ENCODE peak calls at places on chromosome 12, in nine cellular contexts. D is spleen, S is transverse colon, X is gastrocnemius medialis, V is lower lobe of right lung, K is cardiac muscle cell, J is GM23338, P is RWPE2, Y is cardiac fibroblast. U is an unnamed sample.

GRCh38 chr12:96500686-96501085 is 11.3 kb downstream of the CFAP54 start:
- DNase-seq in X (no peak), Y (peak; percentile 58), K (peak; percentile 55), J (no peak), S (no peak), D (no peak), P (no peak), V (no peak), U (peak; percentile 37)

GRCh38 chr12:31118831-31119530 is 45.3 kb downstream of the DDX11 start:
- DNase-seq in X (no peak), D (peak; percentile 85), V (no peak), J (peak; percentile 92), S (no peak), Y (no peak), K (peak; percentile 25), P (no peak), U (no peak)

GRCh38 chr12:83149987-83150386 is 463.3 kb downstream of the TMTC2 start:
- DNase-seq in K (no peak), P (no peak), D (no peak), X (no peak), J (no peak), S (no peak), Y (no peak), V (no peak), U (no peak)

GRCh38 chr12:130752692-130753230 is 36.7 kb upstream of the RIMBP2 start:
- DNase-seq in Y (no peak), S (no peak), V (no peak), X (no peak), D (no peak), J (peak; percentile 48), P (no peak), K (no peak), U (no peak)

GRCh38 chr12:78622529-78623221 is 241.9 kb upstream of the SYT1 start:
- DNase-seq in V (no peak), X (no peak), P (no peak), J (no peak), S (no peak), K (no peak), Y (no peak), D (no peak), U (no peak)

GRCh38 chr12:82964446-82964845 is 277.7 kb downstream of the TMTC2 start:
- DNase-seq in V (no peak), S (no peak), Y (no peak), K (no peak), X (no peak), J (no peak), D (no peak), P (no peak), U (no peak)

GRCh38 chr12:108907861-108908302 is 28.0 kb downstream of the DAO start:
- DNase-seq in J (peak; percentile 33), S (no peak), K (no peak), P (no peak), X (peak; percentile 9), D (no peak), Y (no peak), V (no peak), U (peak; percentile 28)

GRCh38 chr12:102321305-102322082 is 123.9 kb upstream of the PMCH start:
- DNase-seq in J (no peak), V (no peak), P (no peak), X (no peak), K (no peak), D (no peak), Y (no peak), S (no peak), U (no peak)

GRCh38 chr12:106780010-106780625 is 5.6 kb downstream of the RIC8B start:
- DNase-seq in Y (peak; percentile 32), K (no peak), X (no peak), S (no peak), V (no peak), J (no peak), D (no peak), P (no peak), U (no peak)

GRCh38 chr12:7162691-7163114 is 26.8 kb upstream of the PEX5 start:
- DNase-seq in X (no peak), S (peak; percentile 32), P (no peak), J (peak; percentile 92), K (no peak), V (peak; percentile 65), Y (peak; percentile 17), D (no peak), U (no peak)

GRCh38 chr12:92143280-92143679 is 2.4 kb downstream of the BTG1 start:
- DNase-seq in D (no peak), K (no peak), P (no peak), V (no peak), X (no peak), S (no peak), Y (peak; percentile 22), J (no peak), U (no peak)

GRCh38 chr12:92145481-92145730 is 240 bp downstream of the BTG1 start:
- DNase-seq in D (no peak), P (no peak), V (no peak), X (no peak), K (no peak), Y (no peak), J (no peak), S (no peak), U (no peak)

GRCh38 chr12:92144631-92145480 is 790 bp downstream of the BTG1 start:
- DNase-seq in X (peak; percentile 33), Y (peak; percentile 71), K (peak; percentile 51), J (peak; percentile 40), P (peak; percentile 59), V (peak; percentile 70), D (peak; percentile 92), S (peak; percentile 71), U (peak; percentile 55)

GRCh38 chr12:92142251-92142896 is 3.3 kb downstream of the BTG1 start:
- DNase-seq in J (no peak), S (no peak), X (no peak), P (no peak), D (no peak), Y (peak; percentile 11), V (no peak), K (no peak), U (no peak)

DNA sequence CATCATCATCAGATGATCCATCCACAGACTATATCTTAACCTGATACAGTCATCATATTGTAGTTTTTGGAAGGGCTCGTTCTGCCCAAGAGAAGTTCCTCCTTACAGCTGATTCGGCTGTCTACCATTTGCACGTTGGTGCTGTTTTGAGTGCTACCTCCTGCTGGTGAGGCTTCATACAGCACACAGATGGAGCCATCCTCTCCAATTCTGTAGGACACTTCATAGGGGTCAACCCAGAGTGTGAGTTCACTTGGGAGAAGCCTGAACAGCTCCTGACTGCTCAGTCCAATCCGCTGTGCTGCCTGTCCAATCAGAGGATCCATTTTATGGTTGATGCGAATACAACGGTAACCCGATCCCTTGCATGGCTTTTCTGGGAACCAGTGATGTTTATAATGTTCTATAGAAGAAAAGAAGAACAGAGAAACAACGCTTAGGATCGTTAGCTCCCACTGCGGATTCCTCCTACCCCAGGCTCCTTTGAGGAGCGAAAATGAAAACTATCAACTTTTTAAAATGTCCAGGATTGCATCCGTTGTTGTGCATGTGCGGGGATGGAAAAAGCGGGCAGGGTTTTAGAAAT is 1.5 kb downstream of the BTG1 start:
- DNase-seq in X (peak; percentile 56), J (peak; percentile 84), V (peak; percentile 63), D (peak; percentile 85), S (peak; percentile 80), K (peak; percentile 98), P (peak; percentile 75), Y (peak; percentile 98), U (peak; percentile 96)
- H3K4me3 ChIP-seq in X (peak overlapping the region; percentile 92), J (peak overlapping the region; percentile 78), V (peak overlapping the region; percentile 87), D (peak overlapping the region; percentile 64), S (peak overlapping the region; percentile 74), K (peak overlapping the region; percentile 99), P (peak overlapping the region; percentile 80), Y (peak overlapping the region; percentile 94), U (peak overlapping the region; percentile 85)

DNA sequence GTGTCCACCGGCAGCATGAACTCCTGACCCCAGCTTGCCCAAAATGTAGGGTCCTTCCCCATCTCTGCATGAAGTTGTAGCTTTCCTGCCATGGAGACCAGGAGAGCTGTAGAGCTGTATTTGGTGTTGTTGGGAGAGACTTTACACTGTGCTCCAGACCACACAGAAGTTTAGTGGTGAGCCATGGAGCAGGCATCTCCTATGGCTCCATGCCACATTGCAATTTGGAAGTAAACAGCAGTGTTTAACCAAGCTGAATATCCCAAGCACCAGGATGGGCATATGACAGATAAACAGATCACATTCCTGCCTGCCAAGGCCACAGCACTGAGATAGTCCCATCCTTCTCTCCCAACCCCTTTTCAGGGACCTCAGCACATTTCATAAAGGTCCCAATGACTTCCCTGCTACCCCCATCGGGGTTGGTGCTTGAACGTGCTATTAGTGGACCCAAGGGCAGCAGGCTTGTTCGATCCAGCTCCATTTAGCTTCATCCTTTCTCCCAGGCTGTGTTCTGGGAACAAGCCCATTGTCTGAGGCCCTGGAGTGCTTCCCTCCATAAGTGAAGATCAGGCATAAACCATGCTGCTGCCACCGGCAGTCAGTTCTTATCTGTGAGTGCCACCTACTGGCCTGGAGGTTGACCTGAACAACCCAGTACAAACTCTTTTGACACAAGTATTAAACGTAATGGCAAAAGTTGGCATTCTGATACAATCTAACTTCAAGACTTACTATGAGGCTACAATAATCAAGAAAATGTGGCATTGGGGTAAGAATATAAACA is 172.3 kb upstream of the ATXN7L3B start:
- DNase-seq in S (no peak), V (peak; percentile 23), D (no peak), K (peak; percentile 48), X (no peak), Y (peak; percentile 80), J (peak; percentile 66), P (no peak), U (peak; percentile 11)
- TF ChIP-seq CTCF in S (no peak), V (peak; percentile 22), D (no peak), K (peak; percentile 40), X (no peak), Y (peak; percentile 76), J (peak; percentile 79), P (peak; percentile 71), U (peak; percentile 20)

DNA sequence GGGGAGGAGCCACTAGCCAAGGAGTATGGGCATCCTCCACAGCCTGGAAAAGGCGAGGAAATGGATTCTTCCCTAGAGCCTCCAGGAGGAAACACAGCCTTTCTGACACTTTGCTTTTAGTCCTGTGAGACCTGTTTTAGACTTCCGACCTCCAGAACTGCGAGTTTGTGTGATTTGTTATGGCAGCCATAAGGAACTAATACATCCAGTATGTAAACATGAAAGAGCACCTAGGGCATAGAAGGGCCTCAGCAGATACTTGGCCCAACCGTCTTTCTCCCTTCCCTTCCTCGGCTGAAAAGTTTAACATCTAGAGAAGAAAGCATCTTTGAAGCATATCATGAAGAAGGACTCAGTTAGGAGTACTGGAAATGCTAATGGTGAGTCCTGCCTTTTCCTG is 3.6 kb downstream of the HIP1R start:
- DNase-seq in X (no peak), D (no peak), P (no peak), V (no peak), K (no peak), J (no peak), Y (no peak), S (no peak), U (no peak)
- H3K4me3 ChIP-seq in X (no peak overlapping the region), D (no peak overlapping the region), P (no peak overlapping the region), V (no peak overlapping the region), K (no peak overlapping the region), J (no peak overlapping the region), Y (no peak overlapping the region), S (no peak overlapping the region), U (no peak overlapping the region)

DNA sequence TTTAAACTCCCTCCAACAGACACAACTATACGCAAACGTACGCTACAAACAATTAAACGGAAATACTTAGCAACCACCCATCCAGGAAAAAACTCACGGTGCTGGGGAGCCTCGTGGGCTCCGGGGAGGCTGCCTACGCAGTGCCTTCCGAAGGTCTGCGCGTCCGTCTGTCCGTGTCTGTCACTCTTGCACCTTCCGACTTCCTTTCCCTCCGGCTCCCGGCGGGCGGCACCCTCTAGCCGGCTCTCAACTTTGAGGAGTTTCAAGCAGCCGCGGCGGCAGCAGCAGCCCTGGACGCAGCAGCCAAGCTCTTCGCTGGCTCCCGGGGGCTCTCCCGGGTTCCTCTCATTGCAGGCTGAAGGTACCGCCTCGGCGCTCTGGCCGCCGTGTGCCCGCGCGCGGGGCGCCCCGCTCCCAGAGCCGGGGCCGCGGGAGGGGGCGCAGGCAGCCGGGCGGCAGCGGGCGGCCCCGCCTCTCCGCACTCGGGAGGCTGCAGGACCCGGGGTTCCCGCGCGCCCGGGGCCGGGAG is at the start of gene PCED1B:
- DNase-seq in V (peak; percentile 88), J (peak; percentile 74), P (peak; percentile 75), Y (peak; percentile 83), D (peak; percentile 94), X (peak; percentile 18), K (peak; percentile 86), S (peak; percentile 77), U (peak; percentile 78)
- TF ChIP-seq CTCF in V (peak; percentile 44), J (no peak), P (peak; percentile 51), Y (peak; percentile 56), D (peak; percentile 16), X (no peak), K (peak; percentile 60), S (no peak), U (peak; percentile 49)

U was measured in AG10803.